ENCODE peak calls at places on chromosome X, in five cellular contexts. E is psoas muscle, Z is aorta, G is body of pancreas, T is pancreas. H is an unnamed sample.

GRCh38 chrX:18354369-18355329 is at the start of gene SCML2:
- DNase-seq in E (peak; percentile 48), Z (no peak), G (peak; percentile 35), T (peak; percentile 45), H (peak; percentile 38)

GRCh38 chrX:136421338-136421737 is 66.4 kb upstream of the BRS3 start:
- DNase-seq in E (no peak), Z (no peak), G (no peak), T (no peak), H (no peak)

GRCh38 chrX:69068295-69069085 is 96.8 kb downstream of the PJA1 start:
- DNase-seq in E (no peak), Z (no peak), G (no peak), T (no peak), H (no peak)

GRCh38 chrX:142005532-142005931 is 101.8 kb downstream of the MAGEC1 start:
- DNase-seq in E (no peak), Z (no peak), G (no peak), T (no peak), H (no peak)

GRCh38 chrX:56232221-56233082 is at the start of gene KLF8:
- DNase-seq in E (peak; percentile 33), Z (peak; percentile 59), G (peak; percentile 44), T (peak; percentile 34), H (peak; percentile 46)

GRCh38 chrX:56786889-56787733 is 58.1 kb downstream of the NBDY start:
- DNase-seq in E (no peak), Z (no peak), G (no peak), T (no peak), H (no peak)

GRCh38 chrX:68175569-68175968 is 257.7 kb downstream of the OPHN1 start:
- DNase-seq in E (no peak), Z (no peak), G (no peak), T (no peak), H (no peak)

GRCh38 chrX:16892504-16893362 is 22.6 kb upstream of the RBBP7 start:
- DNase-seq in E (peak; percentile 44), Z (peak; percentile 77), G (peak; percentile 73), T (peak; percentile 53), H (peak; percentile 37)

GRCh38 chrX:149871940-149872339 is 9.0 kb upstream of the MAGEA8 start:
- DNase-seq in E (no peak), Z (no peak), G (no peak), T (no peak), H (no peak)

GRCh38 chrX:134520860-134521390 is 61.0 kb downstream of the HPRT1 start:
- DNase-seq in E (no peak), Z (no peak), G (no peak), T (no peak), H (no peak)

GRCh38 chrX:25524150-25524549 is 508.4 kb upstream of the ARX start:
- DNase-seq in E (no peak), Z (no peak), G (peak; percentile 29), T (no peak), H (no peak)

GRCh38 chrX:46308106-46308505 is 237.1 kb downstream of the ZNF674 start:
- DNase-seq in E (no peak), Z (no peak), G (no peak), T (no peak), H (no peak)

GRCh38 chrX:1493877-1494510 is 41.3 kb upstream of the ASMTL start:
- DNase-seq in E (no peak), Z (no peak), G (no peak), T (no peak), H (no peak)

GRCh38 chrX:24424948-24425347 is 40.1 kb upstream of the PDK3 start:
- DNase-seq in E (peak; percentile 53), Z (peak; percentile 83), G (peak; percentile 18), T (no peak), H (peak; percentile 25)

GRCh38 chrX:15242899-15243555 is 26.9 kb downstream of the ASB9 start:
- DNase-seq in E (no peak), Z (no peak), G (peak; percentile 25), T (no peak), H (no peak)

GRCh38 chrX:65987856-65988255 is 52.0 kb downstream of the VSIG4 start:
- DNase-seq in E (no peak), Z (no peak), G (no peak), T (no peak), H (no peak)

GRCh38 chrX:48683411-48683982 is at the start of gene WAS:
- DNase-seq in E (no peak), Z (peak; percentile 59), G (no peak), T (no peak), H (no peak)

GRCh38 chrX:1380672-1381233 is 11.2 kb downstream of the SLC25A6 start:
- DNase-seq in E (no peak), Z (no peak), G (no peak), T (no peak), H (no peak)

GRCh38 chrX:9912341-9912740 is 54.8 kb upstream of the CLDN34 start:
- DNase-seq in E (no peak), Z (no peak), G (no peak), T (no peak), H (no peak)

GRCh38 chrX:9267415-9267814 is 197.4 kb upstream of the TBL1X start:
- DNase-seq in E (no peak), Z (no peak), G (no peak), T (no peak), H (no peak)

GRCh38 chrX:118459494-118459893 is 36.1 kb upstream of the DOCK11 start:
- DNase-seq in E (no peak), Z (no peak), G (no peak), T (no peak), H (no peak)

GRCh38 chrX:25049347-25049746 is 33.6 kb upstream of the ARX start:
- DNase-seq in E (no peak), Z (no peak), G (no peak), T (no peak), H (no peak)

GRCh38 chrX:153411255-153411987 is at the start of gene ZFP92:
- DNase-seq in E (peak; percentile 49), Z (no peak), G (no peak), T (no peak), H (peak; percentile 38)

GRCh38 chrX:41935827-41936226 is 12.5 kb upstream of the CASK start:
- DNase-seq in E (no peak), Z (no peak), G (no peak), T (no peak), H (no peak)

GRCh38 chrX:314049-314448 is 4.5 kb downstream of the GTPBP6 start:
- DNase-seq in E (peak; percentile 11), Z (peak; percentile 46), G (no peak), T (no peak), H (peak; percentile 12)

GRCh38 chrX:74656079-74656745 is 41.8 kb upstream of the RLIM start:
- DNase-seq in E (no peak), Z (no peak), G (no peak), T (no peak), H (no peak)

GRCh38 chrX:132071260-132071659 is 48.2 kb downstream of the STK26 start:
- DNase-seq in E (no peak), Z (no peak), G (no peak), T (no peak), H (no peak)

GRCh38 chrX:133726211-133726630 is 259.2 kb downstream of the GPC3 start:
- DNase-seq in E (no peak), Z (no peak), G (no peak), T (no peak), H (no peak)

GRCh38 chrX:150980186-150980585 is 2.9 kb upstream of the HMGB3 start:
- DNase-seq in E (no peak), Z (no peak), G (no peak), T (no peak), H (no peak)

GRCh38 chrX:85379174-85379907 is at the start of gene POF1B:
- DNase-seq in E (no peak), Z (no peak), G (peak; percentile 65), T (peak; percentile 41), H (no peak)

GRCh38 chrX:22186165-22186564 is 86.5 kb upstream of the CBLL2 start:
- DNase-seq in E (no peak), Z (no peak), G (no peak), T (no peak), H (no peak)

GRCh38 chrX:28303486-28303885 is 283.8 kb upstream of the IL1RAPL1 start:
- DNase-seq in E (no peak), Z (no peak), G (no peak), T (no peak), H (no peak)

GRCh38 chrX:150507251-150507856 is 61.1 kb upstream of the MTM1 start:
- DNase-seq in E (no peak), Z (peak; percentile 66), G (peak; percentile 53), T (peak; percentile 42), H (peak; percentile 25)

GRCh38 chrX:18449271-18449670 is 23.9 kb downstream of the CDKL5 start:
- DNase-seq in E (no peak), Z (no peak), G (no peak), T (no peak), H (no peak)

GRCh38 chrX:19569121-19569805 is 54.0 kb upstream of the MAP3K15 start:
- DNase-seq in E (peak; percentile 58), Z (no peak), G (no peak), T (no peak), H (peak; percentile 68)

GRCh38 chrX:49198540-49199314 is 1.3 kb downstream of the SYP start:
- DNase-seq in E (no peak), Z (no peak), G (no peak), T (no peak), H (no peak)

GRCh38 chrX:143994206-143994605 is 110.3 kb downstream of the UBE2NL start:
- DNase-seq in E (no peak), Z (no peak), G (no peak), T (no peak), H (no peak)

GRCh38 chrX:7077910-7078245 is 69.6 kb upstream of the STS start:
- DNase-seq in E (no peak), Z (no peak), G (no peak), T (no peak), H (no peak)
- H3K4me1 ChIP-seq in E (no peaks in the 10 kb centered on the region), Z (no peaks in the 10 kb centered on the region), G (peaks cover 21% of the 10 kb centered on the region), T (peaks cover 10% of the 10 kb centered on the region), H (no peaks in the 10 kb centered on the region)

GRCh38 chrX:107566603-107567262 is 61.6 kb upstream of the PRPS1 start:
- DNase-seq in E (no peak), Z (no peak), G (no peak), T (no peak), H (no peak)
- H3K4me1 ChIP-seq in E (no peaks in the 10 kb centered on the region), Z (no peaks in the 10 kb centered on the region), G (peaks cover 4% of the 10 kb centered on the region), T (no peaks in the 10 kb centered on the region), H (no peaks in the 10 kb centered on the region)

GRCh38 chrX:129786210-129786651 is 6.5 kb downstream of the SASH3 start:
- DNase-seq in E (no peak), Z (no peak), G (no peak), T (no peak), H (no peak)
- H3K4me1 ChIP-seq in E (no peaks in the 10 kb centered on the region), Z (no peaks in the 10 kb centered on the region), G (no peaks in the 10 kb centered on the region), T (no peaks in the 10 kb centered on the region), H (no peaks in the 10 kb centered on the region)

GRCh38 chrX:30812326-30812725 is 76.7 kb downstream of the TAB3 start:
- DNase-seq in E (no peak), Z (no peak), G (no peak), T (no peak), H (no peak)

GRCh38 chrX:30814978-30815377 is 74.1 kb downstream of the TAB3 start:
- DNase-seq in E (no peak), Z (no peak), G (no peak), T (no peak), H (no peak)

GRCh38 chrX:30821116-30821515 is 67.9 kb downstream of the TAB3 start:
- DNase-seq in E (no peak), Z (no peak), G (no peak), T (no peak), H (no peak)

GRCh38 chrX:30819080-30819479 is 70.0 kb downstream of the TAB3 start:
- DNase-seq in E (no peak), Z (no peak), G (no peak), T (no peak), H (no peak)

GRCh38 chrX:30816079-30816478 is 73.0 kb downstream of the TAB3 start:
- DNase-seq in E (no peak), Z (no peak), G (no peak), T (no peak), H (no peak)
- H3K4me1 ChIP-seq in E (no peaks in the 10 kb centered on the region), Z (no peaks in the 10 kb centered on the region), G (no peaks in the 10 kb centered on the region), T (no peaks in the 10 kb centered on the region), H (no peaks in the 10 kb centered on the region)